ENCODE peak calls at places on chromosomes 3 and 15, in ten cellular contexts. O is uterus, G is upper lobe of left lung, P is PC-3, L is upper lobe of right lung, E is fibroblast of lung, N is psoas muscle, R is transverse colon, Q is heart right ventricle, B is heart left ventricle. W is an unnamed sample.

GRCh38 chr3:25897019-25897418 is 107.1 kb downstream of the OXSM start:
- DNase-seq in Q (no peak), G (no peak), N (no peak), R (peak; percentile 20), E (no peak), B (no peak), P (peak; percentile 69), L (no peak), O (no peak), W (peak; percentile 32)

GRCh38 chr15:98719169-98719515 is 70.8 kb downstream of the IGF1R start:
- DNase-seq in E (no peak), L (no peak), Q (no peak), G (no peak), O (no peak), R (no peak), B (no peak), P (no peak), N (no peak), W (no peak)

GRCh38 chr3:10357592-10358308 is 36.8 kb upstream of the SEC13 start:
- DNase-seq in Q (peak; percentile 30), P (peak; percentile 56), N (no peak), O (no peak), G (no peak), R (no peak), B (peak; percentile 36), L (no peak), E (peak; percentile 93), W (no peak)

GRCh38 chr3:123728014-123728413 is 143.2 kb upstream of the HACD2 start:
- DNase-seq in O (no peak), Q (no peak), N (no peak), L (no peak), E (peak; percentile 60), R (no peak), B (no peak), G (no peak), P (no peak), W (no peak)

GRCh38 chr3:148093758-148094157 is 603.9 kb upstream of the AGTR1 start:
- DNase-seq in G (no peak), E (no peak), B (no peak), P (no peak), N (no peak), O (no peak), R (no peak), L (no peak), Q (no peak), W (no peak)

GRCh38 chr3:169002689-169003088 is 660.8 kb downstream of the MECOM start:
- DNase-seq in G (no peak), Q (no peak), E (no peak), P (peak; percentile 64), R (no peak), O (no peak), L (no peak), N (no peak), B (no peak), W (no peak)

GRCh38 chr3:138351916-138352555 is 3.7 kb downstream of the MRAS start:
- DNase-seq in Q (peak; percentile 73), R (no peak), P (no peak), O (no peak), B (peak; percentile 73), E (no peak), G (no peak), N (peak; percentile 34), L (no peak), W (no peak)

GRCh38 chr3:54321515-54321914 is 199.2 kb downstream of the CACNA2D3 start:
- DNase-seq in Q (no peak), E (no peak), G (no peak), N (no peak), P (no peak), O (no peak), L (no peak), R (peak; percentile 14), B (no peak), W (no peak)

GRCh38 chr15:96324192-96324895 is 6.2 kb upstream of the NR2F2 start:
- DNase-seq in B (no peak), Q (no peak), L (no peak), O (peak; percentile 81), G (no peak), N (no peak), R (no peak), E (peak; percentile 65), P (peak; percentile 53), W (no peak)

GRCh38 chr3:57572096-57572495 is 16.0 kb downstream of the PDE12 start:
- DNase-seq in L (no peak), P (no peak), R (no peak), O (no peak), Q (no peak), E (no peak), G (no peak), N (no peak), B (no peak), W (no peak)

GRCh38 chr3:150300847-150301517 is 107.1 kb upstream of the TSC22D2 start:
- DNase-seq in N (no peak), E (no peak), P (peak; percentile 77), O (no peak), R (no peak), Q (no peak), B (no peak), L (no peak), G (no peak), W (no peak)

GRCh38 chr3:150300376-150300775 is 107.7 kb upstream of the TSC22D2 start:
- DNase-seq in L (no peak), O (no peak), G (no peak), R (no peak), P (peak; percentile 51), N (no peak), E (no peak), Q (no peak), B (no peak), W (no peak)

GRCh38 chr3:150302246-150302645 is 105.9 kb upstream of the TSC22D2 start:
- DNase-seq in P (no peak), R (no peak), N (no peak), G (no peak), Q (no peak), L (no peak), B (no peak), E (no peak), O (no peak), W (no peak)

GRCh38 chr3:150307862-150308261 is 100.2 kb upstream of the TSC22D2 start:
- DNase-seq in B (no peak), E (no peak), R (no peak), N (no peak), G (no peak), Q (no peak), P (no peak), O (no peak), L (no peak), W (no peak)

DNA sequence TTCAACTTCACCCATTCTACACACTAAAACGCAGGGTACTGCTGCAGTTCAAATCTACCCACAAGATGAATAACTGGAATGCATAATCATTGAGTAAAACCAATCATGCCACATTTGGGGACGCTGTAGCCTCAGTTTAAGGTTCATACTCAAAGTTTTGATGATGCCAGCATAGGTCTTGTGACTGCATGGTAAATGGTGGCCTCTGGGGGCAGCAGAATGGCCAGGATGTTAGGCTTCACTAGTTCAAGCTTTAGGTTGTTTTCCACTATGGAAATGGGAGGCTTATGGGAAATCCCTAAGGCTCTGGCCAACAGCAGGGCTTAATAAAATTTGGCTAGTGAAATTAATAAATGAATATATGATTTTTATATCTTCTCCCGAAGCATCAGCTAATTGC is 104.3 kb upstream of the TSC22D2 start:
- DNase-seq in G (no peak), E (no peak), L (no peak), R (no peak), O (no peak), P (peak; percentile 44), N (no peak), Q (no peak), B (no peak), W (peak; percentile 42)
- TF ChIP-seq CTCF in G (peak; percentile 44), E (peak; percentile 9), L (peak; percentile 22), R (no peak), O (no peak), P (peak; percentile 70), N (no peak), Q (no peak), B (peak; percentile 22), W (peak; percentile 54)

GRCh38 chr3:190325923-190326322 is 3.7 kb upstream of the CLDN1 start:
- DNase-seq in P (no peak), E (peak; percentile 42), B (no peak), R (no peak), G (no peak), O (no peak), N (no peak), L (no peak), Q (no peak), W (no peak)
- H3K4me3 ChIP-seq in P (no peak overlapping the region), E (no peak overlapping the region), B (no peak overlapping the region), R (no peak overlapping the region), G (no peak overlapping the region), O (no peak overlapping the region), N (no peak overlapping the region), L (no peak overlapping the region), Q (no peak overlapping the region), W (no peak overlapping the region)

GRCh38 chr3:47761046-47761445 is 20.6 kb downstream of the SMARCC1 start:
- DNase-seq in L (no peak), R (no peak), N (no peak), B (no peak), Q (no peak), G (no peak), E (no peak), P (no peak), O (no peak), W (no peak)

GRCh38 chr3:47752716-47753115 is 29.0 kb downstream of the SMARCC1 start:
- DNase-seq in R (no peak), L (no peak), Q (no peak), N (no peak), O (no peak), P (no peak), G (no peak), B (no peak), E (no peak), W (no peak)

GRCh38 chr3:47762233-47762632 is 19.5 kb downstream of the SMARCC1 start:
- DNase-seq in P (no peak), R (no peak), G (no peak), E (no peak), N (no peak), Q (no peak), O (no peak), L (no peak), B (no peak), W (no peak)

GRCh38 chr3:47758261-47759025 is 23.2 kb downstream of the SMARCC1 start:
- DNase-seq in L (no peak), N (no peak), B (no peak), P (no peak), Q (no peak), G (no peak), R (no peak), E (no peak), O (no peak), W (no peak)
- H3K36me3 ChIP-seq in L (peaks cover 4% of the 10 kb centered on the region), N (peaks cover 14% of the 10 kb centered on the region), B (peaks cover 13% of the 10 kb centered on the region), P (peaks cover 17% of the 10 kb centered on the region), Q (peaks cover 7% of the 10 kb centered on the region), G (peaks cover 10% of the 10 kb centered on the region), R (peaks cover 7% of the 10 kb centered on the region), E (no peaks in the 10 kb centered on the region), O (no peaks in the 10 kb centered on the region), W (peaks cover 72% of the 10 kb centered on the region)

DNA sequence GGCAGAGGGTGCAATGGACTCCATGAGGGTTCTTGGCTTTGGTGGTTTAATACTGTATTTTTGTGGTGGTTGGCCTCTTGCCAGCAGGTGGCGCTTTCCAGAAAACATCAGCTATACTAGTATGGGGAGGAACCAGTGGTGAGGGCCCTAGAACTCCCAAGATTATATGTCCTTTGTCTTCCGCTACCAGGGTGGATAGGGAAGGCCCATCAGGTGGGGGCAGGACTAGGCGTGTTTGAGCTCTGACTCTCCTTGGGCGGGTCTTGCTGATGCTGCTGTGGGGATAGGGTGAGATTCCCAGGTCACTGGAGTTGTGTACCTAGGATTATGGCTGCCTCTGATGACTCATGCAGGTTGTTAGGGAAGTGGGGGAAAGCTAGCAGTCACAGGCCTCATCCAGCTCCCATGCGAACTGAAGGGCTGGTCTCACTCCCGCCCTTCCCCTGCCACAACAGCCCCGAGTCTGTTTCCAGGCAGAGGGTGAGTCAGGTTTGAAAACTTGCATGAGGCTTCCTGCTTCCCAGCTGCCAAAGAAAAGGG is 357.7 kb downstream of the OTOL1 start:
- DNase-seq in G (no peak), E (peak; percentile 57), B (no peak), R (peak; percentile 45), O (no peak), Q (no peak), L (no peak), N (no peak), P (peak; percentile 99), W (peak; percentile 39)
- TF ChIP-seq CTCF in G (no peak), E (no peak), B (no peak), R (no peak), O (no peak), Q (no peak), L (no peak), N (no peak), P (peak; percentile 72), W (peak; percentile 44)